ENCODE peak calls at places on chromosome 16, in six cellular contexts. One of them, this sample, is unnamed.

GRCh38 chr16:28140788-28141618 is 70.8 kb downstream of the XPO6 start:
- DNase-seq in MM.1S: peak
- DNase-seq in cardiac muscle cell: no peak
- DNase-seq in ascending aorta: no peak
- DNase-seq in lower leg skin: no peak
- DNase-seq in upper lobe of right lung: no peak
- DNase-seq in this sample: no peak

GRCh38 chr16:12574721-12575120 is 229.0 kb downstream of the CPPED1 start:
- DNase-seq in MM.1S: no peak
- DNase-seq in cardiac muscle cell: no peak
- DNase-seq in ascending aorta: no peak
- DNase-seq in lower leg skin: peak
- DNase-seq in upper lobe of right lung: no peak
- DNase-seq in this sample: no peak

GRCh38 chr16:81654346-81654745 is 124.7 kb upstream of the PLCG2 start:
- DNase-seq in MM.1S: no peak
- DNase-seq in cardiac muscle cell: no peak
- DNase-seq in ascending aorta: no peak
- DNase-seq in lower leg skin: no peak
- DNase-seq in upper lobe of right lung: no peak
- DNase-seq in this sample: no peak

GRCh38 chr16:69779724-69780123 is 17.6 kb downstream of the WWP2 start:
- DNase-seq in MM.1S: no peak
- DNase-seq in cardiac muscle cell: no peak
- DNase-seq in ascending aorta: no peak
- DNase-seq in lower leg skin: no peak
- DNase-seq in upper lobe of right lung: no peak
- DNase-seq in this sample: no peak

GRCh38 chr16:67329901-67330300 is 3.3 kb downstream of the LRRC36 start:
- DNase-seq in MM.1S: no peak
- DNase-seq in cardiac muscle cell: no peak
- DNase-seq in ascending aorta: no peak
- DNase-seq in lower leg skin: no peak
- DNase-seq in upper lobe of right lung: no peak
- DNase-seq in this sample: no peak

GRCh38 chr16:54588026-54588425 is 301.4 kb upstream of the IRX3 start:
- DNase-seq in MM.1S: no peak
- DNase-seq in cardiac muscle cell: no peak
- DNase-seq in ascending aorta: no peak
- DNase-seq in lower leg skin: no peak
- DNase-seq in upper lobe of right lung: no peak
- DNase-seq in this sample: no peak

GRCh38 chr16:75821117-75821516 is 94.8 kb upstream of the CPHXL start:
- DNase-seq in MM.1S: no peak
- DNase-seq in cardiac muscle cell: no peak
- DNase-seq in ascending aorta: no peak
- DNase-seq in lower leg skin: no peak
- DNase-seq in upper lobe of right lung: no peak
- DNase-seq in this sample: no peak

GRCh38 chr16:30028438-30029093 is 2.5 kb downstream of the TLCD3B start:
- DNase-seq in MM.1S: peak
- DNase-seq in cardiac muscle cell: peak
- DNase-seq in ascending aorta: no peak
- DNase-seq in lower leg skin: no peak
- DNase-seq in upper lobe of right lung: no peak
- DNase-seq in this sample: no peak

GRCh38 chr16:51538707-51539604 is 387.9 kb upstream of the SALL1 start:
- DNase-seq in MM.1S: no peak
- DNase-seq in cardiac muscle cell: peak
- DNase-seq in ascending aorta: no peak
- DNase-seq in lower leg skin: no peak
- DNase-seq in upper lobe of right lung: no peak
- DNase-seq in this sample: no peak

GRCh38 chr16:20326336-20326735 is 977 bp downstream of the GP2 start:
- DNase-seq in MM.1S: no peak
- DNase-seq in cardiac muscle cell: no peak
- DNase-seq in ascending aorta: no peak
- DNase-seq in lower leg skin: no peak
- DNase-seq in upper lobe of right lung: no peak
- DNase-seq in this sample: no peak

GRCh38 chr16:11329080-11329491 is 16.2 kb upstream of the RMI2 start:
- DNase-seq in MM.1S: peak
- DNase-seq in cardiac muscle cell: peak
- DNase-seq in ascending aorta: no peak
- DNase-seq in lower leg skin: no peak
- DNase-seq in upper lobe of right lung: no peak
- DNase-seq in this sample: no peak

GRCh38 chr16:58733671-58734458 is at the start of gene GOT2:
- DNase-seq in MM.1S: peak
- DNase-seq in cardiac muscle cell: peak
- DNase-seq in ascending aorta: peak
- DNase-seq in lower leg skin: peak
- DNase-seq in upper lobe of right lung: peak
- DNase-seq in this sample: peak

GRCh38 chr16:3017806-3018506 is at the start of gene CLDN6:
- DNase-seq in MM.1S: no peak
- DNase-seq in cardiac muscle cell: no peak
- DNase-seq in ascending aorta: no peak
- DNase-seq in lower leg skin: no peak
- DNase-seq in upper lobe of right lung: no peak
- DNase-seq in this sample: no peak

GRCh38 chr16:67082100-67082499 is 27.6 kb upstream of the PHAF1 start:
- DNase-seq in MM.1S: no peak
- DNase-seq in cardiac muscle cell: no peak
- DNase-seq in ascending aorta: no peak
- DNase-seq in lower leg skin: no peak
- DNase-seq in upper lobe of right lung: no peak
- DNase-seq in this sample: no peak

GRCh38 chr16:50267651-50268050 is 1.3 kb downstream of the ADCY7 start:
- DNase-seq in MM.1S: no peak
- DNase-seq in cardiac muscle cell: no peak
- DNase-seq in ascending aorta: no peak
- DNase-seq in lower leg skin: no peak
- DNase-seq in upper lobe of right lung: peak
- DNase-seq in this sample: no peak

GRCh38 chr16:57810197-57811024 is 8.1 kb upstream of the KIFC3 start:
- DNase-seq in MM.1S: peak
- DNase-seq in cardiac muscle cell: peak
- DNase-seq in ascending aorta: peak
- DNase-seq in lower leg skin: peak
- DNase-seq in upper lobe of right lung: peak
- DNase-seq in this sample: peak

GRCh38 chr16:57901480-57902069 is 69.4 kb downstream of the CNGB1 start:
- DNase-seq in MM.1S: no peak
- DNase-seq in cardiac muscle cell: no peak
- DNase-seq in ascending aorta: no peak
- DNase-seq in lower leg skin: no peak
- DNase-seq in upper lobe of right lung: no peak
- DNase-seq in this sample: no peak

GRCh38 chr16:10637337-10638037 is 57.1 kb upstream of the EMP2 start:
- DNase-seq in MM.1S: no peak
- DNase-seq in cardiac muscle cell: no peak
- DNase-seq in ascending aorta: no peak
- DNase-seq in lower leg skin: no peak
- DNase-seq in upper lobe of right lung: no peak
- DNase-seq in this sample: no peak

GRCh38 chr16:81621496-81621895 is 157.6 kb upstream of the PLCG2 start:
- DNase-seq in MM.1S: no peak
- DNase-seq in cardiac muscle cell: no peak
- DNase-seq in ascending aorta: no peak
- DNase-seq in lower leg skin: no peak
- DNase-seq in upper lobe of right lung: no peak
- DNase-seq in this sample: no peak

GRCh38 chr16:58032710-58033293 is 7.2 kb downstream of the MMP15 start:
- DNase-seq in MM.1S: no peak
- DNase-seq in cardiac muscle cell: peak
- DNase-seq in ascending aorta: no peak
- DNase-seq in lower leg skin: no peak
- DNase-seq in upper lobe of right lung: peak
- DNase-seq in this sample: no peak

GRCh38 chr16:67441289-67441753 is 10.4 kb downstream of the HSD11B2 start:
- DNase-seq in MM.1S: no peak
- DNase-seq in cardiac muscle cell: no peak
- DNase-seq in ascending aorta: no peak
- DNase-seq in lower leg skin: peak
- DNase-seq in upper lobe of right lung: peak
- DNase-seq in this sample: peak

GRCh38 chr16:23392223-23392600 is 60.8 kb downstream of the COG7 start:
- DNase-seq in MM.1S: no peak
- DNase-seq in cardiac muscle cell: no peak
- DNase-seq in ascending aorta: no peak
- DNase-seq in lower leg skin: no peak
- DNase-seq in upper lobe of right lung: no peak
- DNase-seq in this sample: no peak

GRCh38 chr16:86609115-86609514 is 30.8 kb downstream of the FOXL1 start:
- DNase-seq in MM.1S: no peak
- DNase-seq in cardiac muscle cell: peak
- DNase-seq in ascending aorta: no peak
- DNase-seq in lower leg skin: peak
- DNase-seq in upper lobe of right lung: no peak
- DNase-seq in this sample: no peak

GRCh38 chr16:89720859-89721643 is at the start of the genes VPS9D1 and ZNF276:
- DNase-seq in MM.1S: peak
- DNase-seq in cardiac muscle cell: peak
- DNase-seq in ascending aorta: no peak
- DNase-seq in lower leg skin: peak
- DNase-seq in upper lobe of right lung: peak
- DNase-seq in this sample: peak

GRCh38 chr16:74651841-74652240 is 14.8 kb downstream of the RFWD3 start:
- DNase-seq in MM.1S: no peak
- DNase-seq in cardiac muscle cell: no peak
- DNase-seq in ascending aorta: no peak
- DNase-seq in lower leg skin: no peak
- DNase-seq in upper lobe of right lung: no peak
- DNase-seq in this sample: no peak

GRCh38 chr16:11439790-11440656 is 94.8 kb downstream of the RMI2 start:
- DNase-seq in MM.1S: no peak
- DNase-seq in cardiac muscle cell: no peak
- DNase-seq in ascending aorta: no peak
- DNase-seq in lower leg skin: no peak
- DNase-seq in upper lobe of right lung: no peak
- DNase-seq in this sample: no peak

GRCh38 chr16:48365601-48366164 is 19.5 kb downstream of the SIAH1 start:
- DNase-seq in MM.1S: peak
- DNase-seq in cardiac muscle cell: peak
- DNase-seq in ascending aorta: peak
- DNase-seq in lower leg skin: peak
- DNase-seq in upper lobe of right lung: peak
- DNase-seq in this sample: peak

GRCh38 chr16:12826559-12826958 is 22.9 kb upstream of the CPPED1 start:
- DNase-seq in MM.1S: no peak
- DNase-seq in cardiac muscle cell: no peak
- DNase-seq in ascending aorta: no peak
- DNase-seq in lower leg skin: no peak
- DNase-seq in upper lobe of right lung: no peak
- DNase-seq in this sample: no peak

GRCh38 chr16:73369841-73370240 is 321.9 kb upstream of the ZFHX3 start:
- DNase-seq in MM.1S: no peak
- DNase-seq in cardiac muscle cell: no peak
- DNase-seq in ascending aorta: no peak
- DNase-seq in lower leg skin: no peak
- DNase-seq in upper lobe of right lung: no peak
- DNase-seq in this sample: no peak
- TF ChIP-seq CTCF in MM.1S: no peak
- TF ChIP-seq CTCF in cardiac muscle cell: no peak
- TF ChIP-seq CTCF in ascending aorta: no peak
- TF ChIP-seq CTCF in lower leg skin: no peak
- TF ChIP-seq CTCF in upper lobe of right lung: no peak
- TF ChIP-seq CTCF in this sample: no peak

DNA sequence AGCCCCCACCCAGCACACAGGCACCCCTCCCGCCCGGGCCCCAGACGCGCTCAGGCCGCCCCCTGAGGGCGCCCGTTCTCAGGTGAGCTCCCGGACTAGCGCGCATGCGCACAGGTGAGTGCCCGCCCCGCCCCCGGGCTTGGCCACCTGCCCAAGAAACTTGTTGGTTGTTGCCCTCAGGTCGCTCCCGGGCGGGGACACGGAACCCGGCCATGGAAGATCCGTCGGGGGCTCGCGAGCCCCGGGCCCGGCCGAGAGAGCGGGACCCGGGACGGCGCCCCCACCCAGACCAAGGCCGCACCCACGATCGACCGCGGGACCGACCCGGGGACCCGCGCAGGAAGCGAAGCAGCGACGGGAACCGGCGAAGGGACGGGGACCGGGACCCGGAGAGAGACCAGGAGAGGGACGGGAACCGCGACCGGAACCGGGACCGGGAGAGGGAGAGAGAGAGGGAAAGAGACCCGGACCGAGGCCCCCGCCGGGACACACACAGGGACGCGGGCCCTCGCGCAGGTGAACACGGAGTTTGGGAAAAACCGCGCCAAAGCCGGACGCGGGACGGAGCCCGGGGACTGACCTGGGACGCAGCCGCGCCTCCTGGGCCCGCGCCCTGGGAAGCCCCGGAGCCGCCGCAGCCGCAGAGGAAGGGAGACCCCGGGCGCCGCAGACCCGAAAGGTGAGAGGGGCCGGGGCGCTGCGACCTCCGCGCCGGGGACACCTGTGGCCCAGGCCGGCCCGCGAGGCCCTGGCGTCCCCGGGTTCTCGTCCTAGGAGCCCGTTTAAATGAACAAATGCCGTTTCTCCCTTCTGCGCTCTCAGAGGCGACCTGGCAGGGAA is at the start of gene MARVELD3:
- DNase-seq in MM.1S: peak
- DNase-seq in cardiac muscle cell: no peak
- DNase-seq in ascending aorta: no peak
- DNase-seq in lower leg skin: peak
- DNase-seq in upper lobe of right lung: peak
- DNase-seq in this sample: no peak
- H3K4me3 ChIP-seq in MM.1S: peak
- H3K4me3 ChIP-seq in cardiac muscle cell: peak
- H3K4me3 ChIP-seq in ascending aorta: peak
- H3K4me3 ChIP-seq in lower leg skin: peak
- H3K4me3 ChIP-seq in upper lobe of right lung: peak
- H3K4me3 ChIP-seq in this sample: peak

GRCh38 chr16:84344781-84345180 is 23.6 kb upstream of the ATP2C2 start:
- DNase-seq in MM.1S: no peak
- DNase-seq in cardiac muscle cell: no peak
- DNase-seq in ascending aorta: no peak
- DNase-seq in lower leg skin: no peak
- DNase-seq in upper lobe of right lung: peak
- DNase-seq in this sample: no peak
- TF ChIP-seq CTCF in MM.1S: no peak
- TF ChIP-seq CTCF in cardiac muscle cell: no peak
- TF ChIP-seq CTCF in ascending aorta: no peak
- TF ChIP-seq CTCF in lower leg skin: no peak
- TF ChIP-seq CTCF in upper lobe of right lung: no peak
- TF ChIP-seq CTCF in this sample: no peak

DNA sequence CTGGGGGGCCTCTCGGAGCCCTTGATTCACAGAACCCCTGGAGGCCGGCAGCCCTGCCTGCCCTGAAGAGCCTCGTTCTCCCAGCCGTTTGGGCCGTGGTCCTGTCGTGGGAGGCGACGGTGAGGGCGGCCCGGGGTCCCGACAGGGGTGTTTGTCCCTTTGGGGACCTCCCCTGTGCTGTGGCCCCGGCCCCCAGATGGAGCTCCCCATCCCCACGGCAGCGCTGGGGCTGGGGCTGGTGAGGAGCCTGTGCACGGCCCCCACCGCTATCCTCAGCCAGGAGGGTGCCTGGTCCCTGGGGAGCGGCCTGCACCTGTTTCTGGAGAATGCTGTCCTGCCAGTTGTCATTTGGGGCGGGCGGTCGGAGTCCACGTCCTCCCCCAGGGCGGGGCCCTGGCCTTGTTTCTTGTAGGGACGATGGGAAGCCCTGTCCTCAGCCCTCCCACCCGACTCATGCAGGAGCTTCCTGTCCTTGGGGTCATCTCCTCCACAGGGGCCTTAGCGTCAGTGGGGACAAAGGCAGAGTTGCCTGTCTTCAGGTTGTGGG is 6.7 kb downstream of the CAPN15 start:
- DNase-seq in MM.1S: no peak
- DNase-seq in cardiac muscle cell: no peak
- DNase-seq in ascending aorta: no peak
- DNase-seq in lower leg skin: no peak
- DNase-seq in upper lobe of right lung: no peak
- DNase-seq in this sample: no peak
- H3K4me3 ChIP-seq in MM.1S: no peak
- H3K4me3 ChIP-seq in cardiac muscle cell: no peak
- H3K4me3 ChIP-seq in ascending aorta: no peak
- H3K4me3 ChIP-seq in lower leg skin: no peak
- H3K4me3 ChIP-seq in upper lobe of right lung: no peak
- H3K4me3 ChIP-seq in this sample: no peak

This sample was measured in uterus.